ENCODE peak calls at places on chromosomes 1 and 21, in nine cellular contexts. S is stomach, O is GM12891, I is right lobe of liver, B is body of pancreas, T is H1, K is sigmoid colon, Q is adrenal gland, E is GM12892. P is an unnamed sample.

GRCh38 chr1:110606784-110607662 is 865 bp upstream of the KCNA2 start:
- DNase-seq in O (peak), S (no peak), K (no peak), T (no peak), Q (no peak), I (no peak), E (no peak), B (peak), P (no peak)

GRCh38 chr21:42666023-42666747 is 12.8 kb downstream of the PDE9A start:
- DNase-seq in K (peak), E (no peak), Q (peak), T (no peak), O (no peak), I (no peak), B (no peak), S (no peak), P (no peak)

GRCh38 chr1:18516473-18516872 is 35.7 kb downstream of the KLHDC7A start:
- DNase-seq in K (no peak), I (no peak), O (no peak), T (no peak), Q (no peak), S (no peak), B (no peak), E (no peak), P (no peak)

GRCh38 chr1:201880928-201881571 is 7.6 kb upstream of the SHISA4 start:
- DNase-seq in E (no peak), Q (no peak), B (no peak), T (no peak), S (no peak), O (no peak), I (no peak), K (no peak), P (no peak)

GRCh38 chr1:154812911-154813816 is 56.9 kb downstream of the KCNN3 start:
- DNase-seq in S (no peak), T (no peak), Q (peak), E (no peak), K (no peak), I (no peak), B (peak), O (no peak), P (no peak)

GRCh38 chr1:159560599-159560998 is 24.8 kb upstream of the OR10J5 start:
- DNase-seq in B (no peak), E (no peak), T (no peak), K (no peak), O (no peak), S (no peak), Q (no peak), I (peak), P (no peak)

GRCh38 chr21:26169611-26170470 is 729 bp downstream of the APP start:
- DNase-seq in K (peak), O (peak), S (peak), E (peak), Q (peak), B (peak), I (peak), T (no peak), P (peak)

GRCh38 chr1:115782571-115783281 is 14.2 kb upstream of the CASQ2 start:
- DNase-seq in I (no peak), O (no peak), S (no peak), K (no peak), E (no peak), Q (no peak), B (no peak), T (no peak), P (peak)

GRCh38 chr1:89528382-89528780 is 3.8 kb downstream of the LRRC8B start:
- DNase-seq in K (no peak), T (no peak), I (no peak), O (no peak), Q (no peak), B (no peak), E (no peak), S (no peak), P (no peak)

GRCh38 chr1:45846931-45847330 is 43.5 kb downstream of the MAST2 start:
- DNase-seq in T (no peak), I (no peak), O (no peak), S (no peak), K (no peak), Q (no peak), E (no peak), B (no peak), P (no peak)

GRCh38 chr1:42942444-42942843 is 16.2 kb downstream of the SLC2A1 start:
- DNase-seq in Q (no peak), S (no peak), B (no peak), I (no peak), T (no peak), E (no peak), K (no peak), O (no peak), P (no peak)

GRCh38 chr1:242228991-242229390 is 230.1 kb upstream of the MAP1LC3C start:
- DNase-seq in B (no peak), K (no peak), S (no peak), Q (no peak), O (no peak), E (no peak), I (no peak), T (no peak), P (no peak)

GRCh38 chr1:227454686-227455085 is 108.7 kb upstream of the ZNF678 start:
- DNase-seq in S (no peak), Q (peak), K (no peak), O (no peak), I (no peak), B (no peak), T (no peak), E (no peak), P (no peak)

GRCh38 chr1:167109125-167109524 is 15.2 kb downstream of the STYXL2 start:
- DNase-seq in B (no peak), O (no peak), I (no peak), T (no peak), Q (no peak), K (no peak), S (no peak), E (no peak), P (no peak)

GRCh38 chr1:5915587-5916571 is 76.3 kb downstream of the NPHP4 start:
- DNase-seq in I (peak), S (no peak), K (no peak), O (peak), B (peak), E (no peak), T (no peak), Q (peak), P (peak)

GRCh38 chr1:42333662-42334239 is 1.3 kb downstream of the FOXJ3 start:
- DNase-seq in Q (no peak), O (no peak), K (no peak), B (no peak), I (no peak), E (no peak), S (no peak), T (no peak), P (no peak)

GRCh38 chr1:26161408-26162219 is 2.7 kb downstream of the FAM110D start:
- DNase-seq in S (peak), O (peak), T (no peak), B (peak), K (no peak), I (no peak), E (no peak), Q (no peak), P (no peak)

GRCh38 chr1:172003766-172004530 is 162.7 kb downstream of the DNM3 start:
- DNase-seq in O (no peak), Q (no peak), I (no peak), B (no peak), T (no peak), K (no peak), E (no peak), S (no peak), P (no peak)

GRCh38 chr1:12057382-12057781 is 5.7 kb upstream of the TNFRSF8 start:
- DNase-seq in K (no peak), B (no peak), O (no peak), E (no peak), S (no peak), Q (no peak), I (no peak), T (no peak), P (peak)
- TF ChIP-seq POLR2A in K (no peak), B (no peak), O (no peak), E (no peak), S (no peak), Q (no peak), I (no peak), T (no peak), P (no peak)

GRCh38 chr1:40862008-40862863 is at the start of gene CITED4:
- DNase-seq in Q (peak), E (peak), O (peak), K (peak), S (peak), T (peak), I (peak), B (peak), P (peak)
- TF ChIP-seq POLR2A in Q (peak), E (peak), O (no peak), K (peak), S (no peak), T (peak), I (peak), B (peak), P (peak)

GRCh38 chr1:192578144-192578909 is 2.8 kb downstream of the RGS1 start:
- DNase-seq in S (no peak), T (no peak), O (no peak), I (no peak), Q (no peak), E (no peak), K (no peak), B (no peak), P (no peak)

GRCh38 chr1:192577145-192578140 is 1.9 kb downstream of the RGS1 start:
- DNase-seq in K (no peak), I (no peak), E (no peak), B (no peak), S (no peak), Q (no peak), O (no peak), T (no peak), P (no peak)

GRCh38 chr1:192573499-192573898 is 2.1 kb upstream of the RGS1 start:
- DNase-seq in B (no peak), O (no peak), Q (no peak), I (no peak), K (no peak), E (no peak), T (no peak), S (no peak), P (no peak)

GRCh38 chr1:192576190-192577144 is 894 bp downstream of the RGS1 start:
- DNase-seq in T (no peak), E (no peak), K (no peak), O (no peak), I (no peak), S (no peak), B (no peak), Q (no peak), P (no peak)

GRCh38 chr1:192575499-192576189 is at the start of gene RGS1:
- DNase-seq in O (no peak), T (no peak), B (no peak), I (no peak), E (no peak), Q (peak), K (peak), S (peak), P (no peak)
- TF ChIP-seq POLR2A in O (peak), T (no peak), B (peak), I (peak), E (peak), Q (peak), K (peak), S (no peak), P (no peak)

GRCh38 chr1:1615256-1616044 is at the start of gene MIB2:
- DNase-seq in I (peak), T (peak), Q (peak), S (peak), B (peak), O (peak), E (peak), K (peak), P (peak)
- TF ChIP-seq POLR2A in I (peak), T (no peak), Q (peak), S (no peak), B (peak), O (peak), E (peak), K (peak), P (peak)

GRCh38 chr21:33552999-33553598 is 10.3 kb downstream of the SON start:
- DNase-seq in O (no peak), K (no peak), B (no peak), Q (no peak), I (no peak), T (no peak), S (no peak), E (no peak), P (no peak)

GRCh38 chr21:33552093-33552998 is 9.5 kb downstream of the SON start:
- DNase-seq in K (no peak), B (no peak), E (no peak), T (no peak), S (no peak), I (no peak), Q (no peak), O (no peak), P (no peak)

GRCh38 chr21:33554236-33554981 is 11.6 kb downstream of the SON start:
- DNase-seq in O (no peak), Q (no peak), I (no peak), T (no peak), K (no peak), E (no peak), B (no peak), S (no peak), P (no peak)

GRCh38 chr21:33557447-33557846 is 14.6 kb downstream of the SON start:
- DNase-seq in E (no peak), T (no peak), O (no peak), I (no peak), S (no peak), K (no peak), B (no peak), Q (no peak), P (no peak)

GRCh38 chr21:33554982-33555344 is 12.1 kb downstream of the SON start:
- DNase-seq in I (no peak), T (no peak), K (no peak), B (no peak), S (no peak), O (no peak), Q (no peak), E (no peak), P (no peak)
- TF ChIP-seq POLR2A in I (no peak), T (no peak), K (no peak), B (no peak), S (no peak), O (peak), Q (no peak), E (peak), P (no peak)

GRCh38 chr1:179092896-179093461 is 11.1 kb downstream of the TOR3A start:
- DNase-seq in Q (peak), I (no peak), E (no peak), K (peak), T (no peak), O (no peak), S (peak), B (no peak), P (no peak)
- TF ChIP-seq POLR2A in Q (no peak), I (no peak), E (no peak), K (no peak), T (no peak), O (no peak), S (no peak), B (no peak), P (no peak)

P was measured in H54.